ENCODE peak calls at places on chromosomes 2 and 18, in nine cellular contexts. I, O, Q, G, D, Y, W, U and M are unnamed samples.

GRCh38 chr2:37389984-37390765 is 45.7 kb downstream of the QPCT start:
- DNase-seq in I (peak; percentile 56), O (peak; percentile 71), Q (peak; percentile 86), G (peak; percentile 60), D (peak; percentile 90), Y (no peak), W (no peak), U (peak; percentile 68), M (peak; percentile 87)

GRCh38 chr2:183162362-183162761 is 38.1 kb downstream of the NUP35 start:
- DNase-seq in I (no peak), O (no peak), Q (peak; percentile 54), G (no peak), D (no peak), Y (no peak), W (no peak), U (no peak), M (peak; percentile 84)

GRCh38 chr2:2621855-2622254 is 290.8 kb upstream of the MYT1L start:
- DNase-seq in I (no peak), O (no peak), Q (no peak), G (no peak), D (no peak), Y (no peak), W (no peak), U (no peak), M (no peak)

GRCh38 chr18:79754831-79755351 is 42.8 kb upstream of the KCNG2 start:
- DNase-seq in I (peak; percentile 22), O (no peak), Q (no peak), G (no peak), D (no peak), Y (no peak), W (no peak), U (no peak), M (no peak)

GRCh38 chr2:54456526-54457325 is 599 bp downstream of the SPTBN1 start:
- DNase-seq in I (peak; percentile 75), O (peak; percentile 79), Q (peak; percentile 78), G (peak; percentile 32), D (peak; percentile 51), Y (no peak), W (no peak), U (peak; percentile 49), M (peak; percentile 71)

GRCh38 chr2:107542314-107542740 is 284.4 kb upstream of the RGPD4 start:
- DNase-seq in I (no peak), O (no peak), Q (no peak), G (no peak), D (no peak), Y (no peak), W (no peak), U (no peak), M (peak; percentile 35)

GRCh38 chr18:32478818-32479217 is 8.1 kb upstream of the GAREM1 start:
- DNase-seq in I (no peak), O (no peak), Q (no peak), G (no peak), D (no peak), Y (no peak), W (no peak), U (no peak), M (no peak)

GRCh38 chr2:224042191-224042696 is 3.2 kb upstream of the SERPINE2 start:
- DNase-seq in I (no peak), O (no peak), Q (peak; percentile 30), G (no peak), D (no peak), Y (no peak), W (no peak), U (no peak), M (no peak)

GRCh38 chr2:24852431-24853020 is 59.3 kb downstream of the CENPO start:
- DNase-seq in I (no peak), O (no peak), Q (no peak), G (no peak), D (no peak), Y (no peak), W (no peak), U (no peak), M (no peak)

GRCh38 chr2:171837736-171838135 is 56.3 kb downstream of the SLC25A12 start:
- DNase-seq in I (no peak), O (no peak), Q (no peak), G (no peak), D (no peak), Y (no peak), W (no peak), U (no peak), M (peak; percentile 31)

GRCh38 chr2:180122874-180123273 is 115.8 kb upstream of the CWC22 start:
- DNase-seq in I (no peak), O (peak; percentile 9), Q (peak; percentile 46), G (no peak), D (no peak), Y (no peak), W (no peak), U (no peak), M (peak; percentile 69)

GRCh38 chr2:42568431-42569115 is at the start of gene MTA3:
- DNase-seq in I (peak; percentile 83), O (peak; percentile 81), Q (peak; percentile 84), G (peak; percentile 67), D (peak; percentile 23), Y (peak; percentile 43), W (peak; percentile 58), U (peak; percentile 77), M (peak; percentile 76)